ENCODE peak calls at places on chromosome 1, in five cellular contexts. One of them, this sample, is unnamed.
A peak's percentile ranks its signal among the peaks of the same experiment; 100 is the strongest.

GRCh38 chr1:80048706-80049105 is 1042.2 kb upstream of the ADGRL4 start:
- DNase-seq in breast epithelium: no peak
- DNase-seq in fibroblast of lung: no peak
- DNase-seq in spleen: no peak
- DNase-seq in right lobe of liver: no peak
- DNase-seq in this sample: no peak

GRCh38 chr1:58874757-58875755 is 91.2 kb upstream of the JUN start:
- DNase-seq in spleen: no peak
- DNase-seq in right lobe of liver: no peak
- DNase-seq in fibroblast of lung: peak; percentile 67
- DNase-seq in breast epithelium: peak; percentile 65
- DNase-seq in this sample: no peak

GRCh38 chr1:92907949-92908684 is 53.1 kb downstream of the DIPK1A start:
- DNase-seq in breast epithelium: no peak
- DNase-seq in spleen: no peak
- DNase-seq in right lobe of liver: no peak
- DNase-seq in fibroblast of lung: no peak
- DNase-seq in this sample: no peak

GRCh38 chr1:76764638-76765572 is 102.4 kb upstream of the ST6GALNAC5 start:
- DNase-seq in spleen: no peak
- DNase-seq in fibroblast of lung: peak; percentile 17
- DNase-seq in right lobe of liver: no peak
- DNase-seq in breast epithelium: no peak
- DNase-seq in this sample: peak; percentile 37

GRCh38 chr1:113681596-113682337 is 77.5 kb downstream of the PHTF1 start:
- DNase-seq in spleen: no peak
- DNase-seq in breast epithelium: no peak
- DNase-seq in right lobe of liver: no peak
- DNase-seq in fibroblast of lung: no peak
- DNase-seq in this sample: no peak

GRCh38 chr1:179968994-179969919 is 14.6 kb downstream of the CEP350 start:
- DNase-seq in fibroblast of lung: peak; percentile 24
- DNase-seq in spleen: no peak
- DNase-seq in breast epithelium: no peak
- DNase-seq in right lobe of liver: no peak
- DNase-seq in this sample: no peak

GRCh38 chr1:172429324-172430127 is 9.0 kb downstream of the C1orf105 start:
- DNase-seq in spleen: no peak
- DNase-seq in breast epithelium: no peak
- DNase-seq in fibroblast of lung: peak; percentile 78
- DNase-seq in right lobe of liver: no peak
- DNase-seq in this sample: no peak

GRCh38 chr1:228695015-228695955 is 40.0 kb upstream of the RHOU start:
- DNase-seq in breast epithelium: no peak
- DNase-seq in spleen: no peak
- DNase-seq in fibroblast of lung: no peak
- DNase-seq in right lobe of liver: no peak
- DNase-seq in this sample: no peak

GRCh38 chr1:44013949-44014348 is 17.3 kb downstream of the SLC6A9 start:
- DNase-seq in right lobe of liver: no peak
- DNase-seq in spleen: no peak
- DNase-seq in fibroblast of lung: no peak
- DNase-seq in breast epithelium: no peak
- DNase-seq in this sample: no peak

GRCh38 chr1:87999852-88000251 is 671.2 kb downstream of the LMO4 start:
- DNase-seq in breast epithelium: no peak
- DNase-seq in spleen: no peak
- DNase-seq in fibroblast of lung: no peak
- DNase-seq in right lobe of liver: no peak
- DNase-seq in this sample: no peak

GRCh38 chr1:92882817-92883216 is 51.0 kb downstream of the RPL5 start:
- DNase-seq in fibroblast of lung: no peak
- DNase-seq in right lobe of liver: no peak
- DNase-seq in breast epithelium: no peak
- DNase-seq in spleen: no peak
- DNase-seq in this sample: no peak

GRCh38 chr1:30447080-30447479 is 276.3 kb downstream of the MATN1 start:
- DNase-seq in fibroblast of lung: no peak
- DNase-seq in spleen: peak; percentile 23
- DNase-seq in breast epithelium: no peak
- DNase-seq in right lobe of liver: no peak
- DNase-seq in this sample: no peak

GRCh38 chr1:223662943-223663342 is 2.6 kb downstream of the CAPN8 start:
- DNase-seq in right lobe of liver: no peak
- DNase-seq in fibroblast of lung: no peak
- DNase-seq in breast epithelium: no peak
- DNase-seq in spleen: no peak
- DNase-seq in this sample: no peak

GRCh38 chr1:230794431-230794830 is 47.2 kb downstream of the CAPN9 start:
- DNase-seq in breast epithelium: no peak
- DNase-seq in fibroblast of lung: no peak
- DNase-seq in spleen: no peak
- DNase-seq in right lobe of liver: no peak
- DNase-seq in this sample: no peak

GRCh38 chr1:48681476-48682305 is 95.0 kb downstream of the BEND5 start:
- DNase-seq in breast epithelium: no peak
- DNase-seq in fibroblast of lung: peak; percentile 11
- DNase-seq in right lobe of liver: no peak
- DNase-seq in spleen: no peak
- DNase-seq in this sample: no peak

GRCh38 chr1:2376931-2377672 is 14.3 kb downstream of the MORN1 start:
- DNase-seq in right lobe of liver: no peak
- DNase-seq in breast epithelium: no peak
- DNase-seq in spleen: peak; percentile 59
- DNase-seq in fibroblast of lung: no peak
- DNase-seq in this sample: peak; percentile 38

GRCh38 chr1:35707253-35708178 is 11.2 kb downstream of the C1orf216 start:
- DNase-seq in right lobe of liver: peak; percentile 33
- DNase-seq in spleen: no peak
- DNase-seq in breast epithelium: no peak
- DNase-seq in fibroblast of lung: no peak
- DNase-seq in this sample: no peak

GRCh38 chr1:237119091-237119490 is 77.1 kb downstream of the RYR2 start:
- DNase-seq in spleen: no peak
- DNase-seq in right lobe of liver: no peak
- DNase-seq in breast epithelium: no peak
- DNase-seq in fibroblast of lung: no peak
- DNase-seq in this sample: no peak

GRCh38 chr1:229461032-229461668 is 27.3 kb upstream of the ACTA1 start:
- DNase-seq in spleen: no peak
- DNase-seq in fibroblast of lung: no peak
- DNase-seq in right lobe of liver: no peak
- DNase-seq in breast epithelium: no peak
- DNase-seq in this sample: no peak

GRCh38 chr1:181676269-181676668 is 193.0 kb downstream of the CACNA1E start:
- DNase-seq in spleen: no peak
- DNase-seq in right lobe of liver: no peak
- DNase-seq in fibroblast of lung: peak; percentile 23
- DNase-seq in breast epithelium: no peak
- DNase-seq in this sample: no peak

GRCh38 chr1:182237329-182237728 is 154.3 kb downstream of the GLUL start:
- DNase-seq in breast epithelium: no peak
- DNase-seq in fibroblast of lung: no peak
- DNase-seq in spleen: no peak
- DNase-seq in right lobe of liver: peak; percentile 50
- DNase-seq in this sample: no peak

GRCh38 chr1:1605034-1605591 is 5.2 kb upstream of the FNDC10 start:
- DNase-seq in fibroblast of lung: no peak
- DNase-seq in right lobe of liver: no peak
- DNase-seq in breast epithelium: no peak
- DNase-seq in spleen: peak; percentile 76
- DNase-seq in this sample: no peak

GRCh38 chr1:181390350-181391080 is 92.8 kb upstream of the CACNA1E start:
- DNase-seq in spleen: no peak
- DNase-seq in fibroblast of lung: no peak
- DNase-seq in breast epithelium: no peak
- DNase-seq in right lobe of liver: no peak
- DNase-seq in this sample: no peak

GRCh38 chr1:219442575-219442974 is 170.3 kb downstream of the ZC3H11B start:
- DNase-seq in fibroblast of lung: peak; percentile 28
- DNase-seq in spleen: no peak
- DNase-seq in breast epithelium: no peak
- DNase-seq in right lobe of liver: no peak
- DNase-seq in this sample: no peak

GRCh38 chr1:27557596-27558340 is 46.2 kb downstream of the AHDC1 start:
- DNase-seq in right lobe of liver: no peak
- DNase-seq in fibroblast of lung: no peak
- DNase-seq in spleen: no peak
- DNase-seq in breast epithelium: no peak
- DNase-seq in this sample: no peak

GRCh38 chr1:52588535-52588934 is 13.6 kb upstream of the GPX7 start:
- DNase-seq in right lobe of liver: no peak
- DNase-seq in fibroblast of lung: no peak
- DNase-seq in breast epithelium: no peak
- DNase-seq in spleen: no peak
- DNase-seq in this sample: no peak

GRCh38 chr1:21623411-21623961 is 45.7 kb downstream of the RAP1GAP start:
- DNase-seq in spleen: no peak
- DNase-seq in breast epithelium: peak; percentile 47
- DNase-seq in right lobe of liver: peak; percentile 92
- DNase-seq in fibroblast of lung: no peak
- DNase-seq in this sample: peak; percentile 92

GRCh38 chr1:21626921-21627339 is 42.2 kb downstream of the RAP1GAP start:
- DNase-seq in fibroblast of lung: no peak
- DNase-seq in breast epithelium: peak; percentile 29
- DNase-seq in right lobe of liver: no peak
- DNase-seq in spleen: no peak
- DNase-seq in this sample: no peak

GRCh38 chr1:21625390-21626190 is 43.6 kb downstream of the RAP1GAP start:
- DNase-seq in breast epithelium: no peak
- DNase-seq in right lobe of liver: no peak
- DNase-seq in spleen: no peak
- DNase-seq in fibroblast of lung: no peak
- DNase-seq in this sample: no peak

GRCh38 chr1:21622466-21623315 is 46.5 kb downstream of the RAP1GAP start:
- DNase-seq in fibroblast of lung: no peak
- DNase-seq in breast epithelium: no peak
- DNase-seq in right lobe of liver: peak; percentile 72
- DNase-seq in spleen: no peak
- DNase-seq in this sample: peak; percentile 71

DNA sequence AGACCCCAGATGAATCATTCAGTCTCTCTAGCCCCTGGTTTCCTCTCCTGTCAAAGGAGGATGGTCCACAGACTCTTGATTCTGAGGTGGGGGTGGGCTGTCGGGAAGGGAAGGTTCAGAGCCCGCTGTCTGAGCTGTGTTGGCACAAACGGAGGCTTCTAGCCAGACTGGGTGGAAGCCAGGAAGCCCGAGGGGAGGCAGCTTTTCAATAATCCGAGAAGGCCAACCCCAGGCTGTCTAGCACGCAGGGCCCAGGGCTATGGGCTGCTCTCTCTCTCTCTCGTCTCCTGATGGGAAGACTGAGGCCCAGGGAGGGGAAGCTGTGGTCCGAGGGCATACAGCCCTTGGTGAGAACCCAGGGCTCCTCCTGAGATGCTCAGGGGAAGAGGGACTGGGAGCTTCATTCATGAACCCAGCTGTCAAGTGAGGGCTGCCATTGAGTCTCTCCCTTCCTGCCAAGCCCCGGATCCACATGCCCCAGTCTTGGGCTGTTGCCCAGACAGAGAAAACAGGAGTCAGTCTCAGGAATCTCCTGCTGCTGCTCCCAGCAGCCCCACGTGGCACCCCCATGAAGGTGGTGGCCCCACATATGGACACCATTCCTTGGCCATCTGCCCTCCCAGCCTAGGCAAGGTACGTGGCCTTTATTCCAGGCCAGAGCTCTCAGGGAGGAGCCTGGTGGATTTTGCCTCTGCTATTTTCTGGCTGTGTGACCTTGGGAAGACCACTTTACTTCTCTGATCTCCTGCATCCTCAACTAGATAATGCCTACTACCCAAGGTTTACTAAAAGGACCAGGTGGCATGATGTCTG is 44.4 kb downstream of the RAP1GAP start:
- DNase-seq in breast epithelium: no peak
- DNase-seq in spleen: no peak
- DNase-seq in fibroblast of lung: no peak
- DNase-seq in right lobe of liver: peak; percentile 54
- DNase-seq in this sample: no peak
- H3K27ac ChIP-seq in breast epithelium: peak overlapping the region; percentile 57
- H3K27ac ChIP-seq in spleen: no peak overlapping the region
- H3K27ac ChIP-seq in fibroblast of lung: no peak overlapping the region
- H3K27ac ChIP-seq in right lobe of liver: peak overlapping the region; percentile 18
- H3K27ac ChIP-seq in this sample: peak overlapping the region; percentile 56

DNA sequence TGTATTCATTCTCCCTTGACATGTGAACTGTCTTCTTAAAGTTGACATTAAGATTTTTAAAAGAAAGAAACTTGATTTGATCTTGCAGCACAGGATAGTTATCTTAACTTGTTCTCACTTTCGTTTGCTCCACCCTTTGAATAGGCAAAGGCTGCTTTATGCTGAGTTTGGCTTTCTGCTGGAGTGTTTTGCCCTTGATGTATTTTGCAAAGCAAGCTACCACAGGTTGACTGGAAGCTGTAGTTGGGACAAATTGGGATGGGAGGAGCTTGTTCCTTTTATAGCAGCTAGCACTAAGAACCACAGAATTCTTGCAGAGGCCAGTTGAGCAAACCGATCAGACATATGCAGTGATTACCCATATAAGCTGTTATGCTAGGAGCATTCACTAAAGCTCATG is 129.9 kb downstream of the VPS13D start:
- DNase-seq in breast epithelium: no peak
- DNase-seq in fibroblast of lung: no peak
- DNase-seq in spleen: no peak
- DNase-seq in right lobe of liver: no peak
- DNase-seq in this sample: no peak
- H3K27ac ChIP-seq in breast epithelium: no peak overlapping the region
- H3K27ac ChIP-seq in fibroblast of lung: no peak overlapping the region
- H3K27ac ChIP-seq in spleen: no peak overlapping the region
- H3K27ac ChIP-seq in right lobe of liver: no peak overlapping the region
- H3K27ac ChIP-seq in this sample: no peak overlapping the region

DNA sequence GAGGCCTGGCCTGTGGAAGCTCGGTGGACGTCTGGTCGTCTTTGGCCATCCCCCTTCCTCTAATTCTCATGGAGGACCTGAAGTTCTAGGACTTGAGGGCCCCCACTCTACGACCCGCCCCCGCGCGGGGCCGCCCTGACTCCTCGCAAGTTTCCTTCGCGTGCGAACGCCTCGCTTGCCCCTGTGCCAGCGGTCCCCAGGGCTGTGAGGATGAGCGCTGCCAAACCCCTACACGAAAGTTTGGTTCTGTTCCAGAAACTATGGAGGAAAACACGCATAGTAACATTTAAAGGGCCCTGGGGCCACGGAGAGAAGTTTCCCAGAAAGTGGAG is 294 bp upstream of the GNG12 start:
- DNase-seq in breast epithelium: no peak
- DNase-seq in right lobe of liver: no peak
- DNase-seq in spleen: no peak
- DNase-seq in fibroblast of lung: peak; percentile 55
- DNase-seq in this sample: no peak
- H3K27ac ChIP-seq in breast epithelium: peak overlapping the region; percentile 95
- H3K27ac ChIP-seq in right lobe of liver: peak overlapping the region; percentile 55
- H3K27ac ChIP-seq in spleen: peak overlapping the region; percentile 87
- H3K27ac ChIP-seq in fibroblast of lung: peak overlapping the region; percentile 87
- H3K27ac ChIP-seq in this sample: peak overlapping the region; percentile 82

DNA sequence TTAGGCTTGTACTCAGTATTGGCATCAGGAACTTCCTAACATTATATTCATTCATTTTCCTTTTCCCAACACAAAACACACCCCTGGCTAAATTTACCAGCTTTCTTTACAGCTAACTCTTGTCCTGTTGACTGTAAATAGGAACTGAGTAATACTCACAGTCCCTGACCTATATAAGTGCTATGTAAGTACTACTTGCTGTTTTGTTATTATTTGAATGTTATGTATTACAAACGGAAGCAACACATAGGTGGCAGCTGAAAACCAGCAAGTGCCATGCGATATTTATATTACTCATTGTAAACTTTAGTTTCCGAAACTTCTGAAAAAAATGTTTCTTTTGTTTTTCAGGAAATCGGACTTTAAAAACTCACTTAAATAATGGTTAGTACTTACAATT is 21.5 kb downstream of the PTGER3 start:
- DNase-seq in right lobe of liver: no peak
- DNase-seq in fibroblast of lung: no peak
- DNase-seq in spleen: no peak
- DNase-seq in breast epithelium: no peak
- DNase-seq in this sample: no peak
- H3K27ac ChIP-seq in right lobe of liver: no peak overlapping the region
- H3K27ac ChIP-seq in fibroblast of lung: no peak overlapping the region
- H3K27ac ChIP-seq in spleen: no peak overlapping the region
- H3K27ac ChIP-seq in breast epithelium: no peak overlapping the region
- H3K27ac ChIP-seq in this sample: no peak overlapping the region

This sample was measured in lower lobe of right lung.